ENCODE peak calls at places on chromosomes 2 and 18, in four cellular contexts. I is IMR-90, X is K562, K is GM12878. S is an unnamed sample.

GRCh38 chr18:77763530-77763929 is 513.9 kb downstream of the GALR1 start:
- DNase-seq in I (no peak), X (no peak), K (no peak), S (no peak)

GRCh38 chr2:127423880-127424279 is 5.7 kb downstream of the PROC start:
- DNase-seq in I (no peak), X (no peak), K (no peak), S (no peak)

GRCh38 chr2:121955313-121956211 is 200.1 kb downstream of the TSN start:
- DNase-seq in I (no peak), X (no peak), K (no peak), S (no peak)

GRCh38 chr2:99635710-99636431 is 146.1 kb upstream of the REV1 start:
- DNase-seq in I (no peak), X (no peak), K (no peak), S (no peak)

GRCh38 chr2:182553483-182553882 is 126.6 kb upstream of the PDE1A start:
- DNase-seq in I (no peak), X (no peak), K (peak; percentile 57), S (no peak)

GRCh38 chr2:187497858-187498463 is 49.9 kb upstream of the CALCRL start:
- DNase-seq in I (no peak), X (no peak), K (no peak), S (no peak)

GRCh38 chr2:57527685-57528084 is 518.9 kb upstream of the VRK2 start:
- DNase-seq in I (no peak), X (no peak), K (no peak), S (no peak)

GRCh38 chr18:37874721-37875120 is 309.1 kb upstream of the CELF4 start:
- DNase-seq in I (no peak), X (no peak), K (no peak), S (no peak)

GRCh38 chr2:113010088-113010487 is 4.8 kb downstream of the IL36A start:
- DNase-seq in I (peak; percentile 2), X (no peak), K (no peak), S (no peak)

GRCh38 chr2:157473585-157473984 is 29.7 kb upstream of the CYTIP start:
- DNase-seq in I (no peak), X (no peak), K (no peak), S (no peak)

GRCh38 chr18:64806232-64806631 is 657.3 kb upstream of the LINC00305 start:
- DNase-seq in I (no peak), X (no peak), K (no peak), S (no peak)

GRCh38 chr2:238461916-238462315 is 35.2 kb downstream of the ASB1 start:
- DNase-seq in I (no peak), X (no peak), K (no peak), S (no peak)

GRCh38 chr2:53715568-53715967 is 52.0 kb upstream of the CHAC2 start:
- DNase-seq in I (no peak), X (no peak), K (no peak), S (no peak)

GRCh38 chr2:171185165-171185818 is 24.6 kb upstream of the TLK1 start:
- DNase-seq in I (no peak), X (no peak), K (no peak), S (no peak)

GRCh38 chr2:9769171-9770005 is 73.9 kb upstream of the TAF1B start:
- DNase-seq in I (peak; percentile 29), X (peak; percentile 91), K (no peak), S (no peak)

GRCh38 chr2:173555833-173556232 is 201.2 kb downstream of the CDCA7 start:
- DNase-seq in I (no peak), X (no peak), K (no peak), S (no peak)

GRCh38 chr2:61011649-61012048 is 5.9 kb upstream of the PEX13 start:
- DNase-seq in I (peak; percentile 25), X (no peak), K (no peak), S (no peak)

GRCh38 chr2:117931978-117932377 is 81.9 kb downstream of the CCDC93 start:
- DNase-seq in I (no peak), X (no peak), K (no peak), S (no peak)
- H3K4me2 ChIP-seq in I (no peak overlapping the region), X (no peak overlapping the region), K (no peak overlapping the region), S (no peak overlapping the region)

GRCh38 chr18:48529796-48530195 is 9.0 kb upstream of the CTIF start:
- DNase-seq in I (peak; percentile 77), X (no peak), K (no peak), S (no peak)
- TF ChIP-seq CHD1 in I (no peak), X (no peak), K (no peak), S (no peak)

DNA sequence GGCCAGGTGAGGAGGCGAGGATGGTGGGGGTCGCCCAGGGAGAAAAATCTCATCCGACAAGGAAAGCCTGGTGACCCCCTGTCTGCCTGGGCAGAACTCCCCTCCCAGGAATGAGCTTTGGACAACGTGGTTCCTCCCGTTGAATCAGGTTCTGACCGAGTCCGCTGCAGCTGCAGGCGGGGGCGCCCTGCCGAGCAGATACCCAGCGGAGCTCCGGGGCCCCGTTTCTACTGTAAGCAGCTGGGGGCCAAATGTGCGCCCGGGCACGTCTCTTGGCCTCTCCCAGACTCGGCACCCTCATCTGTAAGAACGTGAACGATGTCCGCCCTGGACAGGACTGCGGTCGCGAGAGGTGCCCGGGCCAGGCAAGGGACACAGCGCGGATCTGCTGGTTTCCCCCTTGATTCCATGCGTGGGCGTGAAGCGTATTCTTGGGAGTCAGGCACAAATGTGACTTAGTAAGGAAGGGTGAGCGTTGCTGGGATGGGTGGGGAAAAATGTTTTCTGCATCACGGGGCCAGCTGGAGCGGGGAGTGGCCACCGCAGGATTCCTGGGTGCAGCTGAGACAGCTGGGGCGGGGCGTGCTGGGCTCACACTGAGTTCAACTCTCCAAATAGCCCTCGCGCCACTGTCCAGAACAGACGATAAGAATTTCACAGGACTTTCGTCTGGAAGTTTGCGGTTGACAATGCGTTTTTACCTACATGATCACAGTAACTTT is 20.2 kb upstream of the TUBB6 start:
- DNase-seq in I (peak; percentile 95), X (peak; percentile 82), K (no peak), S (peak; percentile 85)
- H3K4me2 ChIP-seq in I (peak overlapping the region; percentile 84), X (peak overlapping the region; percentile 81), K (no peak overlapping the region), S (peak overlapping the region; percentile 88)

GRCh38 chr18:75762758-75763157 is 335.3 kb upstream of the SMIM21 start:
- DNase-seq in I (no peak), X (no peak), K (no peak), S (no peak)
- TF ChIP-seq CHD1 in I (no peak), X (no peak), K (no peak), S (no peak)

S was measured in H1.